ENCODE peak calls at places on chromosomes 12 and 14, in six cellular contexts. G, W, T, P, Z and A are unnamed samples.

GRCh38 chr14:22994762-22995275 is 12.5 kb upstream of the AJUBA start:
- DNase-seq in G (no peak), W (no peak), T (peak; percentile 74), P (no peak), Z (peak; percentile 80), A (peak; percentile 67)

GRCh38 chr12:53623526-53623925 is 2.7 kb downstream of the ATF7 start:
- DNase-seq in G (no peak), W (no peak), T (peak; percentile 75), P (no peak), Z (no peak), A (peak; percentile 41)

GRCh38 chr12:46383654-46384450 is 11.3 kb upstream of the SLC38A2 start:
- DNase-seq in G (peak; percentile 97), W (peak; percentile 95), T (peak; percentile 83), P (peak; percentile 82), Z (peak; percentile 98), A (peak; percentile 92)

GRCh38 chr12:93677195-93678064 is at the start of gene CRADD:
- DNase-seq in G (peak; percentile 87), W (peak; percentile 83), T (peak; percentile 96), P (peak; percentile 67), Z (peak; percentile 93), A (peak; percentile 84)

GRCh38 chr12:27279836-27280235 is 35.8 kb downstream of the STK38L start:
- DNase-seq in G (no peak), W (no peak), T (no peak), P (no peak), Z (no peak), A (peak; percentile 58)

GRCh38 chr14:72129283-72129682 is 197.1 kb downstream of the RGS6 start:
- DNase-seq in G (no peak), W (no peak), T (no peak), P (no peak), Z (no peak), A (no peak)

GRCh38 chr12:51218607-51219161 is 822 bp upstream of the POU6F1 start:
- DNase-seq in G (no peak), W (no peak), T (peak; percentile 82), P (no peak), Z (peak; percentile 71), A (peak; percentile 12)

GRCh38 chr14:35355981-35356839 is 48.3 kb downstream of the NFKBIA start:
- DNase-seq in G (no peak), W (peak; percentile 87), T (peak; percentile 82), P (no peak), Z (peak; percentile 16), A (no peak)

GRCh38 chr14:54275997-54276396 is 120.8 kb upstream of the CDKN3 start:
- DNase-seq in G (no peak), W (no peak), T (no peak), P (no peak), Z (no peak), A (no peak)

GRCh38 chr12:120181991-120182631 is 12.4 kb downstream of the GCN1 start:
- DNase-seq in G (no peak), W (no peak), T (no peak), P (no peak), Z (no peak), A (no peak)

GRCh38 chr12:111426341-111427185 is 20.8 kb downstream of the SH2B3 start:
- DNase-seq in G (no peak), W (peak; percentile 69), T (no peak), P (no peak), Z (no peak), A (no peak)

DNA sequence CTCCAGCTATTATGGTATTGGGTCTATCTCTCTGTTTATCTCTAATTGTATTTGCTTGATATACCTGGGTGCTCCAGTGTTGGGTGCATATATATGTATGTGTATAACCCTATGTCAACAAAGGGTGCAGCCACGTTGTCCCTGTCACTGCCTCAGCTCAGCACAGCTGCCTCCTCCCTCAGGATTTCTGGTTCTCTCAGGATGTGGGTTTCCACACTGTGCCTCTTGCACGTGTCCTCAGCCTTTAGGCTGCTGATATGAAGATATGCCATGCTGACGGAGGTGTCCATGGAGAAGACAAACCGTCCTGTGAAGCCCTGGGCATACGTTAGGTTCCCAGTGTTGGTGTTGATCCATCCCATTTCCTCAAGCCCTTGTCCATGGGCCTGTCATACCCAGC is 791.2 kb downstream of the TMEM121 start:
- DNase-seq in G (no peak), W (no peak), T (no peak), P (no peak), Z (no peak), A (no peak)
- H3K9me3 ChIP-seq in G (no peaks in the 10 kb centered on the region), W (no peaks in the 10 kb centered on the region), T (no peaks in the 10 kb centered on the region), P (no peaks in the 10 kb centered on the region), Z (no peaks in the 10 kb centered on the region), A (no peaks in the 10 kb centered on the region)

GRCh38 chr14:105856676-105857222 is 330.4 kb downstream of the TMEM121 start:
- DNase-seq in G (no peak), W (no peak), T (no peak), P (no peak), Z (no peak), A (no peak)
- H3K9me3 ChIP-seq in G (no peaks in the 10 kb centered on the region), W (no peaks in the 10 kb centered on the region), T (no peaks in the 10 kb centered on the region), P (no peaks in the 10 kb centered on the region), Z (no peaks in the 10 kb centered on the region), A (no peaks in the 10 kb centered on the region)

DNA sequence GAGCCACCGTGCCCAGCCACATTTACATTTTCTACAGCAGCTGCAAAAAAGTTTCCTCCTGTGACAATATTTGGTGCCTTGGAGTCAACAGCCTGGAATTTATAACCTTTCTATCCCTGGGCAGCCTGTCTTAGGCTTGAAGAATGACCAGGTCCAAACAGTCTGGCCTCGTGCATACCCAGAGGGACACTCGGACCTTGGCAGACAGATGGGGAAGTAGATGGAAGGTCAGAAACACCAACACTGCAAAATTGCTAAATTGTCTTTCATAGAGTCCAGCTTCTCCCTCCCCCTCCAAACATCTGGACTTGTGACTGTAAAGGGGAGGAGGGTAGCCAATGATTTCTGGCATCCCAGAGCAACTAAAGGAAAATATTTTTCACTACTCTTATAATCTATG is 79.1 kb downstream of the FOXN3 start:
- DNase-seq in G (no peak), W (no peak), T (no peak), P (no peak), Z (no peak), A (no peak)
- H3K9me3 ChIP-seq in G (no peaks in the 10 kb centered on the region), W (no peaks in the 10 kb centered on the region), T (no peaks in the 10 kb centered on the region), P (no peaks in the 10 kb centered on the region), Z (no peaks in the 10 kb centered on the region), A (no peaks in the 10 kb centered on the region)

DNA sequence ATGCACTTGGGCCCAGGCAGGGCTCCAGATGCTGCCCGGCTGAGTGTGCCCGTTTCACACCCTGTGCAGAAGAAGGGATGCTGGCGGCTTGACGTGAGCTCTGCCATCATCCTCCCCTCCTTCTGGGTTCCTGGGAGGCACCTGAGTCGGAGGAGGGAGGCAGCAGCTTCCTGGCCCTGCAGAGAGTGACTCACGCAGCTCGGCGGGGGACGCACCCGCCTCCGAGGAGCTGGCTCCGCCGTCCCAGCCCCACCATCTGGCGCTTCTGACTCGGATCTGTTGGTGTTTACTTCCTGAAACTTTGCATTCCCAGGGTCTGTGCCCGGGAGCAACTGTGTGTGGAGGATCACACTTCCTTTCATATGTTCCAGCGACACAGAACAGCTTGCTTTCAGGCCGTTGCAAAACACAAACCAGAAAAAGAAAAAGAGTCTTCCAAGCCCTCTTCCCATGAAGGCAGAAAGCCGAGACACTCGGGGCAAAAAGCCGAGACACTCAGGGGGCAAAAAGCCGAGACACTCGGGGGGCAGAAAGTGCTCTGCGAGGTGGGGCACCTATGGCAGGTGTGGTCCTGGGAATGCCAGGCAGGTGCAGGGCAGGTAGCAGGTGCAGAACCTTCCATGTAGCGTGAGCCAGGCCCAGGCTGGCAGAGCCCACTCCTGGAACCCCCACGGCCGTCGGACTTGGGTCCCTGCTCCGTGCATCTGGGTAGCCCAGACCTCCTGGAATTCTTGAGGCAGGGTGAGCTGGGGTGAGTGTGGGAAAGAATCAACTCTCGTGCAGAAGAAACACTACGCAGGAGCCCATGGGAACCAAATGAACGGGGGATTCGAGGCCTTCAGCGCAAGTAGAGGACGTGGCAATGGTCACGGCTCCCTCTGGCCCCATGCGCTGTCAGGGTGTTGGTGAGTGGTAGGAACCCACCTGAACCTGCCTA is 27.6 kb upstream of the GALNT9 start:
- DNase-seq in G (peak; percentile 69), W (peak; percentile 73), T (peak; percentile 23), P (no peak), Z (peak; percentile 92), A (peak; percentile 33)
- H3K9me3 ChIP-seq in G (no peaks in the 10 kb centered on the region), W (no peaks in the 10 kb centered on the region), T (no peaks in the 10 kb centered on the region), P (no peaks in the 10 kb centered on the region), Z (no peaks in the 10 kb centered on the region), A (no peaks in the 10 kb centered on the region)

DNA sequence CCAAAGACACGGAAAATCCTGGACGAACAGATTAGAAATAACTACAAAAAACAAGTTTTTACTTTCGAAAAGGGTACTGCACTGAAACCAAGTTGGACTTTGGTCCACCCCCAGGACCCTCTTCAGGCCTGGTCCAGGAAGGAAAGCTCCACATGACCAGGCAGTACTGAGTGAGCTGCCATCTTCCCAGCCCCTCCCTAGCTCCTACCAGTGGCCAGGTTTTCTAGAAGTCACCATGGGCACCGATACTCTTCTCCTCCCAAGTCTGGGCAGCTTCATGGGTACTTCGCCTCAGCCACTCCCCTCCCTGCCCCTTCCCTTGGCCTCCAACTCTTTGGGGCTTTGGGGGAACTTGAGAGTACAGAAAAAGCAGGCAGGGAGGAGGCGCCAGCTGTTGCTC is 6.6 kb downstream of the VAMP1 start:
- DNase-seq in G (peak; percentile 32), W (no peak), T (no peak), P (no peak), Z (no peak), A (no peak)
- H3K9me3 ChIP-seq in G (no peaks in the 10 kb centered on the region), W (no peaks in the 10 kb centered on the region), T (no peaks in the 10 kb centered on the region), P (no peaks in the 10 kb centered on the region), Z (no peaks in the 10 kb centered on the region), A (no peaks in the 10 kb centered on the region)

GRCh38 chr14:65627315-65627714 is 214.8 kb downstream of the FUT8 start:
- DNase-seq in G (no peak), W (no peak), T (no peak), P (no peak), Z (no peak), A (no peak)

GRCh38 chr14:65631040-65631439 is 218.5 kb downstream of the FUT8 start:
- DNase-seq in G (no peak), W (no peak), T (no peak), P (no peak), Z (no peak), A (no peak)

GRCh38 chr14:65628664-65629063 is 216.1 kb downstream of the FUT8 start:
- DNase-seq in G (no peak), W (no peak), T (no peak), P (no peak), Z (no peak), A (no peak)

GRCh38 chr14:65637780-65638179 is 225.2 kb downstream of the FUT8 start:
- DNase-seq in G (no peak), W (no peak), T (no peak), P (no peak), Z (no peak), A (no peak)

DNA sequence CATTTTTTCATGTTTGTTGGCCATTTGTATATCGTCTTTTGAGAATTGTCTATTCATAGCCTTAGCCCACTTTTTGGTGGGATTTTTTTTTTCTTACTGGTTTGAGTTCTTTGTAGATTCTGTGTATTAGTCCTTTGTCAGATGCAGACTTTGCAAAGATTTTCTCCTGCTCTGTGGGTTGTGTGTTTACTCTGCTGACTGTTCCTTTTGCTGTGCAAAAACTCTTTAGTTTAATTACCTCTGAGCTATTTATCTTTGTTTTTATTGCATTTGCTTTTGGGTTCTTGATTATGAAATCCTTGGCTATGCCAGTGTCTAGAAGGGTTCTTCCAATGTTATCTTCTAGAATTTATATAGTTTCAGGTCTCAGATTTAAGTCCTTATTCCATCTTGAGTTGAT is 220.0 kb downstream of the FUT8 start:
- DNase-seq in G (no peak), W (no peak), T (no peak), P (no peak), Z (no peak), A (no peak)
- H3K9me3 ChIP-seq in G (no peaks in the 10 kb centered on the region), W (no peaks in the 10 kb centered on the region), T (no peaks in the 10 kb centered on the region), P (peaks cover 11% of the 10 kb centered on the region), Z (no peaks in the 10 kb centered on the region), A (no peaks in the 10 kb centered on the region)